ENCODE peak calls at places on chromosomes 3 and 15, in ten cellular contexts. One of them, this sample, is unnamed. For H3K27me3, the result is how much of the 10 kb centered on the place peaks cover.

GRCh38 chr3:193530231-193531165 is 24.2 kb downstream of the ATP13A4 start:
- DNase-seq in right lobe of liver: no peak
- DNase-seq in CD8-positive, alpha-beta T cell: no peak
- DNase-seq in CD8-positive, alpha-beta memory T cell: no peak
- DNase-seq in heart right ventricle: no peak
- DNase-seq in effector memory CD4-positive, alpha-beta T cell: no peak
- DNase-seq in upper lobe of left lung: no peak
- DNase-seq in astrocyte: no peak
- DNase-seq in psoas muscle: no peak
- DNase-seq in pancreas: no peak
- DNase-seq in this sample: no peak

GRCh38 chr3:24128195-24129005 is 183.3 kb downstream of the NR1D2 start:
- DNase-seq in right lobe of liver: no peak
- DNase-seq in CD8-positive, alpha-beta T cell: no peak
- DNase-seq in CD8-positive, alpha-beta memory T cell: no peak
- DNase-seq in heart right ventricle: no peak
- DNase-seq in effector memory CD4-positive, alpha-beta T cell: no peak
- DNase-seq in upper lobe of left lung: peak
- DNase-seq in astrocyte: peak
- DNase-seq in psoas muscle: no peak
- DNase-seq in pancreas: no peak
- DNase-seq in this sample: peak

GRCh38 chr15:58147151-58147550 is 9.0 kb downstream of the AQP9 start:
- DNase-seq in right lobe of liver: no peak
- DNase-seq in CD8-positive, alpha-beta T cell: no peak
- DNase-seq in CD8-positive, alpha-beta memory T cell: no peak
- DNase-seq in heart right ventricle: no peak
- DNase-seq in effector memory CD4-positive, alpha-beta T cell: no peak
- DNase-seq in upper lobe of left lung: peak
- DNase-seq in astrocyte: no peak
- DNase-seq in psoas muscle: no peak
- DNase-seq in pancreas: no peak
- DNase-seq in this sample: no peak

GRCh38 chr3:150763841-150764483 is 993 bp upstream of the SIAH2 start:
- DNase-seq in right lobe of liver: peak
- DNase-seq in CD8-positive, alpha-beta T cell: peak
- DNase-seq in CD8-positive, alpha-beta memory T cell: peak
- DNase-seq in heart right ventricle: peak
- DNase-seq in effector memory CD4-positive, alpha-beta T cell: peak
- DNase-seq in upper lobe of left lung: peak
- DNase-seq in astrocyte: no peak
- DNase-seq in psoas muscle: peak
- DNase-seq in pancreas: peak
- DNase-seq in this sample: peak

GRCh38 chr15:88155310-88155709 is 101.2 kb downstream of the NTRK3 start:
- DNase-seq in right lobe of liver: no peak
- DNase-seq in CD8-positive, alpha-beta T cell: no peak
- DNase-seq in CD8-positive, alpha-beta memory T cell: no peak
- DNase-seq in heart right ventricle: no peak
- DNase-seq in effector memory CD4-positive, alpha-beta T cell: no peak
- DNase-seq in upper lobe of left lung: no peak
- DNase-seq in astrocyte: no peak
- DNase-seq in psoas muscle: no peak
- DNase-seq in pancreas: no peak
- DNase-seq in this sample: no peak

GRCh38 chr3:13022348-13023250 is 50.6 kb downstream of the IQSEC1 start:
- DNase-seq in right lobe of liver: no peak
- DNase-seq in CD8-positive, alpha-beta T cell: no peak
- DNase-seq in CD8-positive, alpha-beta memory T cell: no peak
- DNase-seq in heart right ventricle: peak
- DNase-seq in effector memory CD4-positive, alpha-beta T cell: no peak
- DNase-seq in upper lobe of left lung: no peak
- DNase-seq in astrocyte: peak
- DNase-seq in psoas muscle: peak
- DNase-seq in pancreas: peak
- DNase-seq in this sample: peak

GRCh38 chr15:66715181-66715624 is 13.2 kb downstream of the SMAD6 start:
- DNase-seq in right lobe of liver: no peak
- DNase-seq in CD8-positive, alpha-beta T cell: no peak
- DNase-seq in CD8-positive, alpha-beta memory T cell: no peak
- DNase-seq in heart right ventricle: no peak
- DNase-seq in effector memory CD4-positive, alpha-beta T cell: no peak
- DNase-seq in upper lobe of left lung: no peak
- DNase-seq in astrocyte: no peak
- DNase-seq in psoas muscle: no peak
- DNase-seq in pancreas: peak
- DNase-seq in this sample: no peak

GRCh38 chr3:63689285-63689684 is 36.8 kb downstream of the SNTN start:
- DNase-seq in right lobe of liver: no peak
- DNase-seq in CD8-positive, alpha-beta T cell: no peak
- DNase-seq in CD8-positive, alpha-beta memory T cell: no peak
- DNase-seq in heart right ventricle: no peak
- DNase-seq in effector memory CD4-positive, alpha-beta T cell: no peak
- DNase-seq in upper lobe of left lung: no peak
- DNase-seq in astrocyte: no peak
- DNase-seq in psoas muscle: no peak
- DNase-seq in pancreas: no peak
- DNase-seq in this sample: no peak

GRCh38 chr15:94493176-94493575 is 261.8 kb downstream of the MCTP2 start:
- DNase-seq in right lobe of liver: no peak
- DNase-seq in CD8-positive, alpha-beta T cell: no peak
- DNase-seq in CD8-positive, alpha-beta memory T cell: no peak
- DNase-seq in heart right ventricle: no peak
- DNase-seq in effector memory CD4-positive, alpha-beta T cell: no peak
- DNase-seq in upper lobe of left lung: no peak
- DNase-seq in astrocyte: no peak
- DNase-seq in psoas muscle: no peak
- DNase-seq in pancreas: no peak
- DNase-seq in this sample: no peak

GRCh38 chr3:134496481-134497071 is 10.7 kb downstream of the CEP63 start:
- DNase-seq in right lobe of liver: no peak
- DNase-seq in CD8-positive, alpha-beta T cell: no peak
- DNase-seq in CD8-positive, alpha-beta memory T cell: no peak
- DNase-seq in heart right ventricle: no peak
- DNase-seq in effector memory CD4-positive, alpha-beta T cell: no peak
- DNase-seq in upper lobe of left lung: no peak
- DNase-seq in astrocyte: peak
- DNase-seq in psoas muscle: no peak
- DNase-seq in pancreas: no peak
- DNase-seq in this sample: no peak

GRCh38 chr3:43580181-43580580 is 41.6 kb downstream of the ANO10 start:
- DNase-seq in right lobe of liver: no peak
- DNase-seq in CD8-positive, alpha-beta T cell: no peak
- DNase-seq in CD8-positive, alpha-beta memory T cell: no peak
- DNase-seq in heart right ventricle: no peak
- DNase-seq in effector memory CD4-positive, alpha-beta T cell: no peak
- DNase-seq in upper lobe of left lung: no peak
- DNase-seq in astrocyte: no peak
- DNase-seq in psoas muscle: no peak
- DNase-seq in pancreas: no peak
- DNase-seq in this sample: peak

GRCh38 chr3:45978348-45978747 is 17.3 kb downstream of the FYCO1 start:
- DNase-seq in right lobe of liver: no peak
- DNase-seq in CD8-positive, alpha-beta T cell: peak
- DNase-seq in CD8-positive, alpha-beta memory T cell: no peak
- DNase-seq in heart right ventricle: no peak
- DNase-seq in effector memory CD4-positive, alpha-beta T cell: peak
- DNase-seq in upper lobe of left lung: peak
- DNase-seq in astrocyte: no peak
- DNase-seq in psoas muscle: no peak
- DNase-seq in pancreas: peak
- DNase-seq in this sample: no peak

GRCh38 chr3:66041116-66041515 is 2.4 kb upstream of the MAGI1 start:
- DNase-seq in right lobe of liver: no peak
- DNase-seq in CD8-positive, alpha-beta T cell: no peak
- DNase-seq in CD8-positive, alpha-beta memory T cell: no peak
- DNase-seq in heart right ventricle: no peak
- DNase-seq in effector memory CD4-positive, alpha-beta T cell: no peak
- DNase-seq in upper lobe of left lung: no peak
- DNase-seq in astrocyte: peak
- DNase-seq in psoas muscle: no peak
- DNase-seq in pancreas: no peak
- DNase-seq in this sample: no peak

GRCh38 chr3:62110801-62111200 is 262.5 kb downstream of the FEZF2 start:
- DNase-seq in right lobe of liver: no peak
- DNase-seq in CD8-positive, alpha-beta T cell: no peak
- DNase-seq in CD8-positive, alpha-beta memory T cell: no peak
- DNase-seq in heart right ventricle: no peak
- DNase-seq in effector memory CD4-positive, alpha-beta T cell: no peak
- DNase-seq in upper lobe of left lung: no peak
- DNase-seq in astrocyte: peak
- DNase-seq in psoas muscle: no peak
- DNase-seq in pancreas: no peak
- DNase-seq in this sample: peak

GRCh38 chr15:52379395-52380111 is 83.9 kb upstream of the MYO5C start:
- DNase-seq in right lobe of liver: no peak
- DNase-seq in CD8-positive, alpha-beta T cell: no peak
- DNase-seq in CD8-positive, alpha-beta memory T cell: no peak
- DNase-seq in heart right ventricle: no peak
- DNase-seq in effector memory CD4-positive, alpha-beta T cell: no peak
- DNase-seq in upper lobe of left lung: no peak
- DNase-seq in astrocyte: no peak
- DNase-seq in psoas muscle: no peak
- DNase-seq in pancreas: no peak
- DNase-seq in this sample: peak

GRCh38 chr3:5376761-5377160 is 189.3 kb downstream of the EDEM1 start:
- DNase-seq in right lobe of liver: no peak
- DNase-seq in CD8-positive, alpha-beta T cell: no peak
- DNase-seq in CD8-positive, alpha-beta memory T cell: no peak
- DNase-seq in heart right ventricle: no peak
- DNase-seq in effector memory CD4-positive, alpha-beta T cell: no peak
- DNase-seq in upper lobe of left lung: no peak
- DNase-seq in astrocyte: no peak
- DNase-seq in psoas muscle: no peak
- DNase-seq in pancreas: no peak
- DNase-seq in this sample: no peak

GRCh38 chr3:60448668-60449067 is 802.6 kb downstream of the FHIT start:
- DNase-seq in right lobe of liver: no peak
- DNase-seq in CD8-positive, alpha-beta T cell: no peak
- DNase-seq in CD8-positive, alpha-beta memory T cell: no peak
- DNase-seq in heart right ventricle: no peak
- DNase-seq in effector memory CD4-positive, alpha-beta T cell: no peak
- DNase-seq in upper lobe of left lung: no peak
- DNase-seq in astrocyte: no peak
- DNase-seq in psoas muscle: no peak
- DNase-seq in pancreas: no peak
- DNase-seq in this sample: no peak

GRCh38 chr3:174425422-174425821 is 433.7 kb upstream of the NAALADL2 start:
- DNase-seq in right lobe of liver: no peak
- DNase-seq in CD8-positive, alpha-beta T cell: no peak
- DNase-seq in CD8-positive, alpha-beta memory T cell: no peak
- DNase-seq in heart right ventricle: no peak
- DNase-seq in effector memory CD4-positive, alpha-beta T cell: no peak
- DNase-seq in upper lobe of left lung: no peak
- DNase-seq in astrocyte: no peak
- DNase-seq in psoas muscle: no peak
- DNase-seq in pancreas: no peak
- DNase-seq in this sample: no peak

DNA sequence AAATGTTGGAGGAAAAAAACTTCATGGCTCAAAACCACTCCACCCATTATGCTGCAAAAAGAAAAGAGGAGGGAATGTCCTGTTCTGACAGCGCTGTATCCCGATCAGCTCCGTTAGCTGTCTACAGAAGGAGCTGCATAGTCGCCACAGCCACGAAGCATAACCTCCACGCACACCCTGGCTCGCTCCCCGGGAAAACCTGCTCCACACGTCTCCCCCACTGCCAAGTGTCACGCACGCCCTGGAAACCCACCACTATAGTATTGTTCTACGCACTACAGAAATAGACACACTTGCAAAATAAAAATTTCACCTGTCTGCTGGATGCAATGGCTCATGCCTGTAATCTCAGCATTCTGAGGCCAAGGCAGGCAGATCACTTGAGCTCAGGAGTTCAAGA is 55.8 kb downstream of the TBC1D2B start:
- DNase-seq in right lobe of liver: no peak
- DNase-seq in CD8-positive, alpha-beta T cell: no peak
- DNase-seq in CD8-positive, alpha-beta memory T cell: no peak
- DNase-seq in heart right ventricle: no peak
- DNase-seq in effector memory CD4-positive, alpha-beta T cell: no peak
- DNase-seq in upper lobe of left lung: no peak
- DNase-seq in astrocyte: no peak
- DNase-seq in psoas muscle: no peak
- DNase-seq in pancreas: no peak
- DNase-seq in this sample: no peak
- H3K27me3 ChIP-seq in right lobe of liver: under half
- H3K27me3 ChIP-seq in CD8-positive, alpha-beta T cell: under half
- H3K27me3 ChIP-seq in CD8-positive, alpha-beta memory T cell: under half
- H3K27me3 ChIP-seq in heart right ventricle: under half
- H3K27me3 ChIP-seq in effector memory CD4-positive, alpha-beta T cell: under half
- H3K27me3 ChIP-seq in upper lobe of left lung: under half
- H3K27me3 ChIP-seq in astrocyte: under half
- H3K27me3 ChIP-seq in psoas muscle: under half
- H3K27me3 ChIP-seq in pancreas: under half
- H3K27me3 ChIP-seq in this sample: under half

DNA sequence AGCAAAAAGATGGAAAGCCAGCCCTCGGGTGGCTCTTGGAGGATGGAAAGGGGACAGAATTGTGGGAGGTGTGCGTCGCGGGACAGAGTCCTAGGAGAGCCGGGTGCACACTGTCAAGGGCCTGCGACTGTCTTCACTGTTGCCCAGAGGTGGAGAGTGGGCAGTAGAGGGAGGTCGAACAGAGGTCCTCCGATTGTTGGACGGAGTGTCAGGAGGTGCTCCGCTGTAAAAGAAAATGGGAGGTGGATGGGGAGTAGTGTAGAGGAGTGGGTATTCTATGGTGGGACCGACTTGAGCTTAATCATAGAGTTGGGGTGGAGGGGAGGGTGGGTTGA is 43.3 kb downstream of the EPHB3 start:
- DNase-seq in right lobe of liver: no peak
- DNase-seq in CD8-positive, alpha-beta T cell: no peak
- DNase-seq in CD8-positive, alpha-beta memory T cell: no peak
- DNase-seq in heart right ventricle: no peak
- DNase-seq in effector memory CD4-positive, alpha-beta T cell: no peak
- DNase-seq in upper lobe of left lung: no peak
- DNase-seq in astrocyte: no peak
- DNase-seq in psoas muscle: peak
- DNase-seq in pancreas: no peak
- DNase-seq in this sample: peak
- H3K27me3 ChIP-seq in right lobe of liver: under half
- H3K27me3 ChIP-seq in CD8-positive, alpha-beta T cell: under half
- H3K27me3 ChIP-seq in CD8-positive, alpha-beta memory T cell: under half
- H3K27me3 ChIP-seq in heart right ventricle: under half
- H3K27me3 ChIP-seq in effector memory CD4-positive, alpha-beta T cell: under half
- H3K27me3 ChIP-seq in upper lobe of left lung: under half
- H3K27me3 ChIP-seq in astrocyte: under half
- H3K27me3 ChIP-seq in psoas muscle: under half
- H3K27me3 ChIP-seq in pancreas: under half
- H3K27me3 ChIP-seq in this sample: half or more

GRCh38 chr3:139721370-139721769 is 43.6 kb upstream of the NMNAT3 start:
- DNase-seq in right lobe of liver: no peak
- DNase-seq in CD8-positive, alpha-beta T cell: no peak
- DNase-seq in CD8-positive, alpha-beta memory T cell: no peak
- DNase-seq in heart right ventricle: no peak
- DNase-seq in effector memory CD4-positive, alpha-beta T cell: no peak
- DNase-seq in upper lobe of left lung: no peak
- DNase-seq in astrocyte: no peak
- DNase-seq in psoas muscle: no peak
- DNase-seq in pancreas: no peak
- DNase-seq in this sample: no peak
- H3K27me3 ChIP-seq in right lobe of liver: under half
- H3K27me3 ChIP-seq in CD8-positive, alpha-beta T cell: under half
- H3K27me3 ChIP-seq in CD8-positive, alpha-beta memory T cell: under half
- H3K27me3 ChIP-seq in heart right ventricle: under half
- H3K27me3 ChIP-seq in effector memory CD4-positive, alpha-beta T cell: under half
- H3K27me3 ChIP-seq in upper lobe of left lung: under half
- H3K27me3 ChIP-seq in astrocyte: under half
- H3K27me3 ChIP-seq in psoas muscle: under half
- H3K27me3 ChIP-seq in pancreas: under half
- H3K27me3 ChIP-seq in this sample: under half

GRCh38 chr3:169659858-169660614 is 3.5 kb downstream of the MECOM start:
- DNase-seq in right lobe of liver: no peak
- DNase-seq in CD8-positive, alpha-beta T cell: no peak
- DNase-seq in CD8-positive, alpha-beta memory T cell: no peak
- DNase-seq in heart right ventricle: peak
- DNase-seq in effector memory CD4-positive, alpha-beta T cell: no peak
- DNase-seq in upper lobe of left lung: no peak
- DNase-seq in astrocyte: no peak
- DNase-seq in psoas muscle: no peak
- DNase-seq in pancreas: peak
- DNase-seq in this sample: peak
- H3K27me3 ChIP-seq in right lobe of liver: under half
- H3K27me3 ChIP-seq in CD8-positive, alpha-beta T cell: half or more
- H3K27me3 ChIP-seq in CD8-positive, alpha-beta memory T cell: half or more
- H3K27me3 ChIP-seq in heart right ventricle: under half
- H3K27me3 ChIP-seq in effector memory CD4-positive, alpha-beta T cell: half or more
- H3K27me3 ChIP-seq in upper lobe of left lung: under half
- H3K27me3 ChIP-seq in astrocyte: half or more
- H3K27me3 ChIP-seq in psoas muscle: half or more
- H3K27me3 ChIP-seq in pancreas: under half
- H3K27me3 ChIP-seq in this sample: half or more

This sample was measured in osteoblast.